ENCODE peak calls at places on chromosomes 3 and 15, in nine cellular contexts. One of them, this sample, is unnamed.

GRCh38 chr3:130379274-130379673 is 33.8 kb downstream of the COL6A5 start:
- DNase-seq in activated gamma-delta T cell treated with anti-CD3 and anti-CD28 coated beads, Interleukin-2, amount 50 U/mL, for 16 hours: no peak
- DNase-seq in stimulated activated naive CD8-positive, alpha-beta T cell treated with anti-CD3 and anti-CD28 coated beads, Interleukin-15, Interleukin-2, amounts not matched to agents 100 U/mL and 50 U/mL, for 24 hours: no peak
- DNase-seq in neuronal stem cell: no peak
- DNase-seq in stimulated activated CD8-positive, alpha-beta memory T cell treated with anti-CD3 and anti-CD28 coated beads, Interleukin-7, amount 100 ng/mL, for 1 hour: no peak
- DNase-seq in cerebellar cortex: no peak
- DNase-seq in activated T-cell treated with anti-CD3 and anti-CD28 coated beads for 48 hours: no peak
- DNase-seq in activated T-helper 1 cell treated with Interleukin-2 at 50 U/mL for 16 hours: no peak
- DNase-seq in head of caudate nucleus: no peak
- DNase-seq in this sample: no peak

GRCh38 chr3:179082416-179082815 is 10.8 kb upstream of the ZMAT3 start:
- DNase-seq in activated gamma-delta T cell treated with anti-CD3 and anti-CD28 coated beads, Interleukin-2, amount 50 U/mL, for 16 hours: no peak
- DNase-seq in stimulated activated naive CD8-positive, alpha-beta T cell treated with anti-CD3 and anti-CD28 coated beads, Interleukin-15, Interleukin-2, amounts not matched to agents 100 U/mL and 50 U/mL, for 24 hours: no peak
- DNase-seq in neuronal stem cell: no peak
- DNase-seq in stimulated activated CD8-positive, alpha-beta memory T cell treated with anti-CD3 and anti-CD28 coated beads, Interleukin-7, amount 100 ng/mL, for 1 hour: no peak
- DNase-seq in cerebellar cortex: no peak
- DNase-seq in activated T-cell treated with anti-CD3 and anti-CD28 coated beads for 48 hours: no peak
- DNase-seq in activated T-helper 1 cell treated with Interleukin-2 at 50 U/mL for 16 hours: no peak
- DNase-seq in head of caudate nucleus: no peak
- DNase-seq in this sample: no peak

GRCh38 chr3:195110647-195111321 is 160.2 kb downstream of the XXYLT1 start:
- DNase-seq in activated gamma-delta T cell treated with anti-CD3 and anti-CD28 coated beads, Interleukin-2, amount 50 U/mL, for 16 hours: no peak
- DNase-seq in stimulated activated naive CD8-positive, alpha-beta T cell treated with anti-CD3 and anti-CD28 coated beads, Interleukin-15, Interleukin-2, amounts not matched to agents 100 U/mL and 50 U/mL, for 24 hours: no peak
- DNase-seq in neuronal stem cell: no peak
- DNase-seq in stimulated activated CD8-positive, alpha-beta memory T cell treated with anti-CD3 and anti-CD28 coated beads, Interleukin-7, amount 100 ng/mL, for 1 hour: no peak
- DNase-seq in cerebellar cortex: no peak
- DNase-seq in activated T-cell treated with anti-CD3 and anti-CD28 coated beads for 48 hours: no peak
- DNase-seq in activated T-helper 1 cell treated with Interleukin-2 at 50 U/mL for 16 hours: no peak
- DNase-seq in head of caudate nucleus: no peak
- DNase-seq in this sample: no peak

GRCh38 chr3:43919067-43919466 is 228.3 kb downstream of the ABHD5 start:
- DNase-seq in activated gamma-delta T cell treated with anti-CD3 and anti-CD28 coated beads, Interleukin-2, amount 50 U/mL, for 16 hours: no peak
- DNase-seq in stimulated activated naive CD8-positive, alpha-beta T cell treated with anti-CD3 and anti-CD28 coated beads, Interleukin-15, Interleukin-2, amounts not matched to agents 100 U/mL and 50 U/mL, for 24 hours: no peak
- DNase-seq in neuronal stem cell: no peak
- DNase-seq in stimulated activated CD8-positive, alpha-beta memory T cell treated with anti-CD3 and anti-CD28 coated beads, Interleukin-7, amount 100 ng/mL, for 1 hour: no peak
- DNase-seq in cerebellar cortex: no peak
- DNase-seq in activated T-cell treated with anti-CD3 and anti-CD28 coated beads for 48 hours: no peak
- DNase-seq in activated T-helper 1 cell treated with Interleukin-2 at 50 U/mL for 16 hours: no peak
- DNase-seq in head of caudate nucleus: no peak
- DNase-seq in this sample: no peak

GRCh38 chr3:3403700-3404099 is 224.2 kb upstream of the CRBN start:
- DNase-seq in activated gamma-delta T cell treated with anti-CD3 and anti-CD28 coated beads, Interleukin-2, amount 50 U/mL, for 16 hours: no peak
- DNase-seq in stimulated activated naive CD8-positive, alpha-beta T cell treated with anti-CD3 and anti-CD28 coated beads, Interleukin-15, Interleukin-2, amounts not matched to agents 100 U/mL and 50 U/mL, for 24 hours: no peak
- DNase-seq in neuronal stem cell: no peak
- DNase-seq in stimulated activated CD8-positive, alpha-beta memory T cell treated with anti-CD3 and anti-CD28 coated beads, Interleukin-7, amount 100 ng/mL, for 1 hour: no peak
- DNase-seq in cerebellar cortex: no peak
- DNase-seq in activated T-cell treated with anti-CD3 and anti-CD28 coated beads for 48 hours: no peak
- DNase-seq in activated T-helper 1 cell treated with Interleukin-2 at 50 U/mL for 16 hours: no peak
- DNase-seq in head of caudate nucleus: no peak
- DNase-seq in this sample: no peak

GRCh38 chr15:95501865-95502264 is 828.6 kb upstream of the NR2F2 start:
- DNase-seq in activated gamma-delta T cell treated with anti-CD3 and anti-CD28 coated beads, Interleukin-2, amount 50 U/mL, for 16 hours: no peak
- DNase-seq in stimulated activated naive CD8-positive, alpha-beta T cell treated with anti-CD3 and anti-CD28 coated beads, Interleukin-15, Interleukin-2, amounts not matched to agents 100 U/mL and 50 U/mL, for 24 hours: no peak
- DNase-seq in neuronal stem cell: no peak
- DNase-seq in stimulated activated CD8-positive, alpha-beta memory T cell treated with anti-CD3 and anti-CD28 coated beads, Interleukin-7, amount 100 ng/mL, for 1 hour: no peak
- DNase-seq in cerebellar cortex: no peak
- DNase-seq in activated T-cell treated with anti-CD3 and anti-CD28 coated beads for 48 hours: no peak
- DNase-seq in activated T-helper 1 cell treated with Interleukin-2 at 50 U/mL for 16 hours: no peak
- DNase-seq in head of caudate nucleus: no peak
- DNase-seq in this sample: no peak

GRCh38 chr3:129621626-129622417 is 15.3 kb upstream of the PLXND1 start:
- DNase-seq in activated gamma-delta T cell treated with anti-CD3 and anti-CD28 coated beads, Interleukin-2, amount 50 U/mL, for 16 hours: no peak
- DNase-seq in stimulated activated naive CD8-positive, alpha-beta T cell treated with anti-CD3 and anti-CD28 coated beads, Interleukin-15, Interleukin-2, amounts not matched to agents 100 U/mL and 50 U/mL, for 24 hours: no peak
- DNase-seq in neuronal stem cell: no peak
- DNase-seq in stimulated activated CD8-positive, alpha-beta memory T cell treated with anti-CD3 and anti-CD28 coated beads, Interleukin-7, amount 100 ng/mL, for 1 hour: no peak
- DNase-seq in cerebellar cortex: no peak
- DNase-seq in activated T-cell treated with anti-CD3 and anti-CD28 coated beads for 48 hours: no peak
- DNase-seq in activated T-helper 1 cell treated with Interleukin-2 at 50 U/mL for 16 hours: no peak
- DNase-seq in head of caudate nucleus: no peak
- DNase-seq in this sample: peak

GRCh38 chr3:32297366-32297765 is 58.9 kb downstream of the CMTM8 start:
- DNase-seq in activated gamma-delta T cell treated with anti-CD3 and anti-CD28 coated beads, Interleukin-2, amount 50 U/mL, for 16 hours: no peak
- DNase-seq in stimulated activated naive CD8-positive, alpha-beta T cell treated with anti-CD3 and anti-CD28 coated beads, Interleukin-15, Interleukin-2, amounts not matched to agents 100 U/mL and 50 U/mL, for 24 hours: peak
- DNase-seq in neuronal stem cell: no peak
- DNase-seq in stimulated activated CD8-positive, alpha-beta memory T cell treated with anti-CD3 and anti-CD28 coated beads, Interleukin-7, amount 100 ng/mL, for 1 hour: no peak
- DNase-seq in cerebellar cortex: no peak
- DNase-seq in activated T-cell treated with anti-CD3 and anti-CD28 coated beads for 48 hours: peak
- DNase-seq in activated T-helper 1 cell treated with Interleukin-2 at 50 U/mL for 16 hours: peak
- DNase-seq in head of caudate nucleus: no peak
- DNase-seq in this sample: no peak

GRCh38 chr3:40736943-40737342 is 212.2 kb downstream of the ZNF621 start:
- DNase-seq in activated gamma-delta T cell treated with anti-CD3 and anti-CD28 coated beads, Interleukin-2, amount 50 U/mL, for 16 hours: no peak
- DNase-seq in stimulated activated naive CD8-positive, alpha-beta T cell treated with anti-CD3 and anti-CD28 coated beads, Interleukin-15, Interleukin-2, amounts not matched to agents 100 U/mL and 50 U/mL, for 24 hours: no peak
- DNase-seq in neuronal stem cell: no peak
- DNase-seq in stimulated activated CD8-positive, alpha-beta memory T cell treated with anti-CD3 and anti-CD28 coated beads, Interleukin-7, amount 100 ng/mL, for 1 hour: no peak
- DNase-seq in cerebellar cortex: no peak
- DNase-seq in activated T-cell treated with anti-CD3 and anti-CD28 coated beads for 48 hours: no peak
- DNase-seq in activated T-helper 1 cell treated with Interleukin-2 at 50 U/mL for 16 hours: no peak
- DNase-seq in head of caudate nucleus: no peak
- DNase-seq in this sample: no peak

GRCh38 chr3:44555753-44556152 is 760 bp downstream of the ZKSCAN7 start:
- DNase-seq in activated gamma-delta T cell treated with anti-CD3 and anti-CD28 coated beads, Interleukin-2, amount 50 U/mL, for 16 hours: no peak
- DNase-seq in stimulated activated naive CD8-positive, alpha-beta T cell treated with anti-CD3 and anti-CD28 coated beads, Interleukin-15, Interleukin-2, amounts not matched to agents 100 U/mL and 50 U/mL, for 24 hours: no peak
- DNase-seq in neuronal stem cell: no peak
- DNase-seq in stimulated activated CD8-positive, alpha-beta memory T cell treated with anti-CD3 and anti-CD28 coated beads, Interleukin-7, amount 100 ng/mL, for 1 hour: no peak
- DNase-seq in cerebellar cortex: peak
- DNase-seq in activated T-cell treated with anti-CD3 and anti-CD28 coated beads for 48 hours: no peak
- DNase-seq in activated T-helper 1 cell treated with Interleukin-2 at 50 U/mL for 16 hours: no peak
- DNase-seq in head of caudate nucleus: no peak
- DNase-seq in this sample: no peak

GRCh38 chr15:50883903-50884302 is 24.6 kb upstream of the AP4E1 start:
- DNase-seq in activated gamma-delta T cell treated with anti-CD3 and anti-CD28 coated beads, Interleukin-2, amount 50 U/mL, for 16 hours: no peak
- DNase-seq in stimulated activated naive CD8-positive, alpha-beta T cell treated with anti-CD3 and anti-CD28 coated beads, Interleukin-15, Interleukin-2, amounts not matched to agents 100 U/mL and 50 U/mL, for 24 hours: peak
- DNase-seq in neuronal stem cell: no peak
- DNase-seq in stimulated activated CD8-positive, alpha-beta memory T cell treated with anti-CD3 and anti-CD28 coated beads, Interleukin-7, amount 100 ng/mL, for 1 hour: no peak
- DNase-seq in cerebellar cortex: no peak
- DNase-seq in activated T-cell treated with anti-CD3 and anti-CD28 coated beads for 48 hours: no peak
- DNase-seq in activated T-helper 1 cell treated with Interleukin-2 at 50 U/mL for 16 hours: no peak
- DNase-seq in head of caudate nucleus: no peak
- DNase-seq in this sample: no peak

GRCh38 chr15:42137461-42138261 is 18.8 kb downstream of the PLA2G4F start:
- DNase-seq in activated gamma-delta T cell treated with anti-CD3 and anti-CD28 coated beads, Interleukin-2, amount 50 U/mL, for 16 hours: no peak
- DNase-seq in stimulated activated naive CD8-positive, alpha-beta T cell treated with anti-CD3 and anti-CD28 coated beads, Interleukin-15, Interleukin-2, amounts not matched to agents 100 U/mL and 50 U/mL, for 24 hours: peak
- DNase-seq in neuronal stem cell: peak
- DNase-seq in stimulated activated CD8-positive, alpha-beta memory T cell treated with anti-CD3 and anti-CD28 coated beads, Interleukin-7, amount 100 ng/mL, for 1 hour: no peak
- DNase-seq in cerebellar cortex: peak
- DNase-seq in activated T-cell treated with anti-CD3 and anti-CD28 coated beads for 48 hours: no peak
- DNase-seq in activated T-helper 1 cell treated with Interleukin-2 at 50 U/mL for 16 hours: no peak
- DNase-seq in head of caudate nucleus: peak
- DNase-seq in this sample: peak

GRCh38 chr15:38885001-38885400 is 320.4 kb upstream of the RASGRP1 start:
- DNase-seq in activated gamma-delta T cell treated with anti-CD3 and anti-CD28 coated beads, Interleukin-2, amount 50 U/mL, for 16 hours: no peak
- DNase-seq in stimulated activated naive CD8-positive, alpha-beta T cell treated with anti-CD3 and anti-CD28 coated beads, Interleukin-15, Interleukin-2, amounts not matched to agents 100 U/mL and 50 U/mL, for 24 hours: no peak
- DNase-seq in neuronal stem cell: no peak
- DNase-seq in stimulated activated CD8-positive, alpha-beta memory T cell treated with anti-CD3 and anti-CD28 coated beads, Interleukin-7, amount 100 ng/mL, for 1 hour: no peak
- DNase-seq in cerebellar cortex: no peak
- DNase-seq in activated T-cell treated with anti-CD3 and anti-CD28 coated beads for 48 hours: no peak
- DNase-seq in activated T-helper 1 cell treated with Interleukin-2 at 50 U/mL for 16 hours: no peak
- DNase-seq in head of caudate nucleus: no peak
- DNase-seq in this sample: no peak

GRCh38 chr3:19348929-19349564 is 200.7 kb downstream of the KCNH8 start:
- DNase-seq in activated gamma-delta T cell treated with anti-CD3 and anti-CD28 coated beads, Interleukin-2, amount 50 U/mL, for 16 hours: no peak
- DNase-seq in stimulated activated naive CD8-positive, alpha-beta T cell treated with anti-CD3 and anti-CD28 coated beads, Interleukin-15, Interleukin-2, amounts not matched to agents 100 U/mL and 50 U/mL, for 24 hours: peak
- DNase-seq in neuronal stem cell: no peak
- DNase-seq in stimulated activated CD8-positive, alpha-beta memory T cell treated with anti-CD3 and anti-CD28 coated beads, Interleukin-7, amount 100 ng/mL, for 1 hour: no peak
- DNase-seq in cerebellar cortex: peak
- DNase-seq in activated T-cell treated with anti-CD3 and anti-CD28 coated beads for 48 hours: no peak
- DNase-seq in activated T-helper 1 cell treated with Interleukin-2 at 50 U/mL for 16 hours: no peak
- DNase-seq in head of caudate nucleus: peak
- DNase-seq in this sample: no peak

This sample was measured in posterior cingulate gyrus.